ENCODE peak calls at places on chromosome 5, in four cellular contexts. X is stomach, Z is esophagus squamous epithelium, M is cardiac muscle cell. E is an unnamed sample.

GRCh38 chr5:126659805-126660483 is 59.2 kb downstream of the PHAX start:
- DNase-seq in X (no peak), Z (no peak), M (no peak), E (no peak)

GRCh38 chr5:112971285-112971684 is 5.3 kb upstream of the DCP2 start:
- DNase-seq in X (no peak), Z (no peak), M (no peak), E (no peak)

GRCh38 chr5:21219255-21219654 is 1231.3 kb upstream of the CDH18 start:
- DNase-seq in X (no peak), Z (no peak), M (no peak), E (peak; percentile 35)

GRCh38 chr5:3595102-3595961 is at the start of gene IRX1:
- DNase-seq in X (no peak), Z (no peak), M (no peak), E (peak; percentile 73)

GRCh38 chr5:120582635-120583034 is 118.5 kb downstream of the PRR16 start:
- DNase-seq in X (no peak), Z (no peak), M (no peak), E (no peak)

GRCh38 chr5:152523964-152524363 is 118.9 kb upstream of the NMUR2 start:
- DNase-seq in X (no peak), Z (no peak), M (no peak), E (peak; percentile 41)

GRCh38 chr5:172868436-172868923 is 34.4 kb downstream of the ERGIC1 start:
- DNase-seq in X (no peak), Z (no peak), M (no peak), E (peak; percentile 66)

GRCh38 chr5:180159756-180160155 is 49.3 kb downstream of the RASGEF1C start:
- DNase-seq in X (peak; percentile 5), Z (no peak), M (peak; percentile 42), E (no peak)

GRCh38 chr5:35363387-35363965 is 133.2 kb upstream of the PRLR start:
- DNase-seq in X (no peak), Z (no peak), M (no peak), E (no peak)

GRCh38 chr5:171537463-171537862 is 118.0 kb downstream of the FGF18 start:
- DNase-seq in X (no peak), Z (no peak), M (no peak), E (no peak)

GRCh38 chr5:684771-685216 is 8.4 kb downstream of the TPPP start:
- DNase-seq in X (no peak), Z (no peak), M (no peak), E (no peak)

GRCh38 chr5:132277971-132278964 is 15.9 kb upstream of the SLC22A4 start:
- DNase-seq in X (no peak), Z (no peak), M (no peak), E (no peak)

GRCh38 chr5:130871346-130872086 is 293.5 kb downstream of the HINT1 start:
- DNase-seq in X (peak; percentile 26), Z (no peak), M (peak; percentile 34), E (peak; percentile 17)

GRCh38 chr5:170585278-170585677 is 81.5 kb downstream of the KCNIP1 start:
- DNase-seq in X (no peak), Z (no peak), M (no peak), E (no peak)

GRCh38 chr5:75010838-75011237 is 41.5 kb downstream of the GCNT4 start:
- DNase-seq in X (no peak), Z (no peak), M (no peak), E (no peak)

GRCh38 chr5:113607361-113607760 is 93.9 kb downstream of the YTHDC2 start:
- DNase-seq in X (no peak), Z (no peak), M (peak; percentile 12), E (no peak)

GRCh38 chr5:154312571-154312970 is 122.0 kb downstream of the GALNT10 start:
- DNase-seq in X (no peak), Z (no peak), M (no peak), E (no peak)

GRCh38 chr5:175202461-175203065 is 241.4 kb downstream of the DRD1 start:
- DNase-seq in X (no peak), Z (no peak), M (no peak), E (no peak)

GRCh38 chr5:82734291-82734690 is 342.9 kb downstream of the TMEM167A start:
- DNase-seq in X (no peak), Z (no peak), M (peak; percentile 43), E (no peak)

GRCh38 chr5:110651507-110651906 is 75.0 kb downstream of the TMEM232 start:
- DNase-seq in X (no peak), Z (no peak), M (no peak), E (no peak)
- H3K27ac ChIP-seq in X (no peak overlapping the region), Z (no peak overlapping the region), M (no peak overlapping the region), E (no peak overlapping the region)

GRCh38 chr5:80206282-80206681 is 49.6 kb downstream of the SERINC5 start:
- DNase-seq in X (no peak), Z (no peak), M (peak; percentile 70), E (peak; percentile 88)
- H3K27ac ChIP-seq in X (no peak overlapping the region), Z (no peak overlapping the region), M (peak overlapping the region; percentile 97), E (peak overlapping the region; percentile 61)

GRCh38 chr5:142537938-142538337 is 148.0 kb downstream of the FGF1 start:
- DNase-seq in X (no peak), Z (no peak), M (peak; percentile 51), E (peak; percentile 28)

GRCh38 chr5:142539154-142539740 is 146.6 kb downstream of the FGF1 start:
- DNase-seq in X (no peak), Z (no peak), M (no peak), E (no peak)

GRCh38 chr5:142543951-142544753 is 141.7 kb downstream of the FGF1 start:
- DNase-seq in X (no peak), Z (no peak), M (no peak), E (no peak)

GRCh38 chr5:142542906-142543305 is 143.0 kb downstream of the FGF1 start:
- DNase-seq in X (no peak), Z (no peak), M (peak; percentile 73), E (no peak)

GRCh38 chr5:142540774-142541466 is 145.0 kb downstream of the FGF1 start:
- DNase-seq in X (no peak), Z (no peak), M (peak; percentile 81), E (no peak)
- H3K27ac ChIP-seq in X (peak overlapping the region; percentile 51), Z (no peak overlapping the region), M (no peak overlapping the region), E (no peak overlapping the region)

DNA sequence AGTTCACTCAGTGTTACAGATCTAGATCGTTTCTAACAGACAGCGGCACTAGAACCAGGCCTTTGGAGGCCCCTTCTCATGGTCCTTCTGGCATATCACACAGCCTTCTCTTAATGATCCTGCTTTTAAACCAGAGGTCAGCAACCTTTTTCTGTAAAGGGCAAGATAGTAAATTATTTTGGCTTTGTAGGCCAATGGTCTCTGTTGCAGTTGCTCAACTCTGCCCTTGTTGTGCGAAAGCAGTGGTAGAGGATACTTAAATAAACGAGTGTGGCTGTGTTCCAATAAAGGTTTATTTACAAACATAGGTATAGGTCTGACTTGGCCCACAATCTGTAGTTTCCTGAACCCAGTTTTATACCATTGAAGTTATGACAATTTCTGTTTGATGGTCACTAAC is 47.3 kb upstream of the CD180 start:
- DNase-seq in X (no peak), Z (no peak), M (no peak), E (no peak)
- H3K27ac ChIP-seq in X (no peak overlapping the region), Z (no peak overlapping the region), M (no peak overlapping the region), E (no peak overlapping the region)

GRCh38 chr5:60505373-60505772 is 194.6 kb downstream of the DEPDC1B start:
- DNase-seq in X (no peak), Z (no peak), M (no peak), E (no peak)
- H3K27ac ChIP-seq in X (no peak overlapping the region), Z (no peak overlapping the region), M (no peak overlapping the region), E (no peak overlapping the region)

GRCh38 chr5:55484531-55484930 is 50.2 kb downstream of the PLPP1 start:
- DNase-seq in X (no peak), Z (no peak), M (no peak), E (no peak)
- H3K27ac ChIP-seq in X (no peak overlapping the region), Z (no peak overlapping the region), M (no peak overlapping the region), E (no peak overlapping the region)

GRCh38 chr5:115423541-115423940 is 121.0 kb downstream of the FEM1C start:
- DNase-seq in X (peak; percentile 68), Z (no peak), M (peak; percentile 59), E (no peak)

GRCh38 chr5:115424446-115424845 is 120.1 kb downstream of the FEM1C start:
- DNase-seq in X (no peak), Z (no peak), M (no peak), E (no peak)

GRCh38 chr5:115419794-115420585 is 123.5 kb upstream of the CCDC112 start:
- DNase-seq in X (no peak), Z (no peak), M (peak; percentile 96), E (peak; percentile 88)

GRCh38 chr5:115424030-115424429 is 120.5 kb downstream of the FEM1C start:
- DNase-seq in X (no peak), Z (no peak), M (no peak), E (no peak)

GRCh38 chr5:115423051-115423450 is 121.5 kb downstream of the FEM1C start:
- DNase-seq in X (no peak), Z (no peak), M (peak; percentile 49), E (peak; percentile 45)
- H3K27ac ChIP-seq in X (peak overlapping the region; percentile 75), Z (peak overlapping the region; percentile 25), M (peak overlapping the region; percentile 57), E (no peak overlapping the region)

GRCh38 chr5:32254987-32255900 is 57.5 kb downstream of the MTMR12 start:
- DNase-seq in X (no peak), Z (no peak), M (peak; percentile 62), E (no peak)
- H3K27ac ChIP-seq in X (peak overlapping the region; percentile 67), Z (peak overlapping the region; percentile 36), M (peak overlapping the region; percentile 36), E (no peak overlapping the region)

E was measured in mammary epithelial cell.